ENCODE peak calls at places on chromosome 7, in seven cellular contexts. I is activated CD8-positive, alpha-beta T cell treated with anti-CD3 and anti-CD28 coated beads for 36 hours; K is PC-3; E is NCI-H1105 treated with DMSO at 0.1 percent for 48 hours; L is HS-5; V is skeletal muscle cell; A is NCI-H748 treated with DMSO at 0.1 percent for 48 hours. C is an unnamed sample.

GRCh38 chr7:4754433-4755010 is 20.9 kb upstream of the AP5Z1 start:
- DNase-seq in E (no peak), K (no peak), L (no peak), I (no peak), A (no peak), V (no peak), C (no peak)

GRCh38 chr7:155205368-155206285 is 92.1 kb upstream of the INSIG1 start:
- DNase-seq in K (peak; percentile 94), I (peak; percentile 96), A (no peak), E (no peak), L (peak; percentile 90), V (peak; percentile 98), C (peak; percentile 47)

GRCh38 chr7:32088336-32088975 is 18.2 kb upstream of the PDE1C start:
- DNase-seq in K (peak; percentile 72), E (peak; percentile 14), A (no peak), V (no peak), I (no peak), L (no peak), C (no peak)

GRCh38 chr7:102404005-102404861 is 8.1 kb downstream of the PRKRIP1 start:
- DNase-seq in I (peak; percentile 59), K (peak; percentile 59), L (no peak), A (peak; percentile 10), E (peak; percentile 52), V (no peak), C (peak; percentile 53)

GRCh38 chr7:143980746-143981510 is 19.2 kb upstream of the OR6B1 start:
- DNase-seq in A (no peak), L (no peak), I (no peak), K (no peak), E (no peak), V (no peak), C (no peak)

GRCh38 chr7:11533229-11533820 is 298.7 kb downstream of the THSD7A start:
- DNase-seq in I (no peak), K (no peak), V (no peak), A (peak; percentile 61), E (no peak), L (no peak), C (peak; percentile 43)

GRCh38 chr7:1936531-1937251 is 266.6 kb downstream of the ELFN1 start:
- DNase-seq in I (no peak), A (no peak), V (no peak), E (no peak), L (no peak), K (no peak), C (peak; percentile 55)

GRCh38 chr7:47091141-47091540 is 490.8 kb downstream of the TNS3 start:
- DNase-seq in E (no peak), K (no peak), A (no peak), I (no peak), L (no peak), V (no peak), C (no peak)

GRCh38 chr7:25852995-25853713 is 298.8 kb upstream of the NFE2L3 start:
- DNase-seq in L (no peak), K (no peak), V (no peak), I (no peak), A (no peak), E (no peak), C (no peak)

GRCh38 chr7:135238112-135238744 is 4.6 kb downstream of the STRA8 start:
- DNase-seq in A (no peak), V (no peak), E (no peak), I (peak; percentile 20), L (no peak), K (no peak), C (no peak)

GRCh38 chr7:142177869-142178268 is 66.4 kb downstream of the MGAM2 start:
- DNase-seq in I (no peak), A (no peak), L (no peak), K (no peak), V (no peak), E (no peak), C (no peak)

GRCh38 chr7:141427134-141427533 is 124.1 kb upstream of the AGK start:
- DNase-seq in A (no peak), L (no peak), V (no peak), E (no peak), K (no peak), I (no peak), C (no peak)

GRCh38 chr7:38681882-38682281 is 50.7 kb upstream of the AMPH start:
- DNase-seq in K (no peak), A (peak; percentile 97), E (peak; percentile 56), I (no peak), V (no peak), L (no peak), C (peak; percentile 76)

GRCh38 chr7:68507644-68508043 is 1090.6 kb upstream of the AUTS2 start:
- DNase-seq in L (no peak), E (no peak), K (no peak), V (no peak), I (no peak), A (no peak), C (no peak)

GRCh38 chr7:81501220-81501619 is 268.6 kb downstream of the HGF start:
- DNase-seq in L (no peak), V (peak; percentile 28), K (peak; percentile 66), E (peak; percentile 27), A (no peak), I (no peak), C (no peak)

GRCh38 chr7:14717711-14718304 is 184.7 kb downstream of the DGKB start:
- DNase-seq in E (peak; percentile 74), K (peak; percentile 57), L (peak; percentile 13), A (peak; percentile 52), I (no peak), V (no peak), C (peak; percentile 37)

GRCh38 chr7:36048902-36049240 is 104.2 kb upstream of the EEPD1 start:
- DNase-seq in V (no peak), A (no peak), L (no peak), K (peak; percentile 24), I (no peak), E (no peak), C (no peak)

C was measured in NCI-H146.